ENCODE peak calls at places on chromosomes 7 and 10, in ten cellular contexts. P is B cell, B is IMR-90, C is kidney epithelial cell, W is astrocyte of the spinal cord, M is GM06990, Q is osteocyte, K is fibroblast of pulmonary artery, T is upper lobe of left lung, J is tibial nerve. L is an unnamed sample.
A peak's percentile ranks its signal among the peaks of the same experiment; 100 is the strongest.

GRCh38 chr7:96734343-96734742 is 24.7 kb upstream of the SEM1 start:
- DNase-seq in P (no peak), B (no peak), C (no peak), W (no peak), M (no peak), Q (no peak), K (no peak), T (no peak), J (no peak), L (no peak)

GRCh38 chr7:34844401-34844800 is 186.4 kb downstream of the NPSR1 start:
- DNase-seq in P (no peak), B (no peak), C (no peak), W (no peak), M (no peak), Q (no peak), K (no peak), T (no peak), J (no peak), L (no peak)

GRCh38 chr7:21461282-21461681 is 33.4 kb downstream of the SP4 start:
- DNase-seq in P (peak; percentile 5), B (no peak), C (no peak), W (no peak), M (peak; percentile 9), Q (no peak), K (no peak), T (no peak), J (no peak), L (no peak)

GRCh38 chr7:122485841-122486240 is 181.3 kb upstream of the FEZF1 start:
- DNase-seq in P (no peak), B (no peak), C (no peak), W (peak; percentile 65), M (no peak), Q (no peak), K (peak; percentile 49), T (no peak), J (no peak), L (no peak)

GRCh38 chr7:30308392-30308791 is 24.0 kb downstream of the ZNRF2 start:
- DNase-seq in P (no peak), B (peak; percentile 12), C (no peak), W (no peak), M (no peak), Q (no peak), K (no peak), T (no peak), J (no peak), L (no peak)

GRCh38 chr10:1368772-1369171 is 312.6 kb downstream of the WDR37 start:
- DNase-seq in P (peak; percentile 41), B (no peak), C (no peak), W (no peak), M (no peak), Q (peak; percentile 57), K (no peak), T (no peak), J (no peak), L (peak; percentile 66)

GRCh38 chr7:17779381-17779780 is 160.9 kb downstream of the SNX13 start:
- DNase-seq in P (no peak), B (no peak), C (no peak), W (no peak), M (no peak), Q (no peak), K (no peak), T (no peak), J (no peak), L (no peak)

GRCh38 chr10:55449981-55450380 is 649.0 kb upstream of the PCDH15 start:
- DNase-seq in P (no peak), B (no peak), C (no peak), W (no peak), M (no peak), Q (no peak), K (no peak), T (no peak), J (no peak), L (no peak)

GRCh38 chr10:130018253-130018652 is 54.2 kb upstream of the EBF3 start:
- DNase-seq in P (no peak), B (peak; percentile 63), C (no peak), W (peak; percentile 24), M (no peak), Q (no peak), K (peak; percentile 30), T (no peak), J (no peak), L (no peak)

GRCh38 chr7:84134169-84134568 is 60.4 kb downstream of the SEMA3A start:
- DNase-seq in P (no peak), B (no peak), C (no peak), W (no peak), M (no peak), Q (no peak), K (no peak), T (no peak), J (no peak), L (no peak)

GRCh38 chr7:78178319-78178718 is 379.7 kb downstream of the PHTF2 start:
- DNase-seq in P (no peak), B (peak; percentile 28), C (no peak), W (no peak), M (no peak), Q (no peak), K (peak; percentile 14), T (no peak), J (no peak), L (no peak)

GRCh38 chr7:155699180-155699579 is 54.7 kb downstream of the RBM33 start:
- DNase-seq in P (no peak), B (no peak), C (no peak), W (no peak), M (no peak), Q (no peak), K (no peak), T (no peak), J (no peak), L (no peak)

GRCh38 chr7:155698633-155699032 is 54.2 kb downstream of the RBM33 start:
- DNase-seq in P (no peak), B (no peak), C (no peak), W (no peak), M (no peak), Q (no peak), K (no peak), T (no peak), J (no peak), L (no peak)

GRCh38 chr7:155700847-155701246 is 56.4 kb downstream of the RBM33 start:
- DNase-seq in P (no peak), B (no peak), C (no peak), W (no peak), M (no peak), Q (no peak), K (no peak), T (no peak), J (no peak), L (no peak)

GRCh38 chr7:155702616-155703015 is 58.2 kb downstream of the RBM33 start:
- DNase-seq in P (no peak), B (peak; percentile 39), C (peak; percentile 9), W (no peak), M (no peak), Q (no peak), K (peak; percentile 8), T (no peak), J (no peak), L (no peak)

GRCh38 chr7:155701972-155702544 is 57.6 kb downstream of the RBM33 start:
- DNase-seq in P (no peak), B (no peak), C (no peak), W (peak; percentile 29), M (no peak), Q (no peak), K (peak; percentile 17), T (no peak), J (no peak), L (no peak)
- TF ChIP-seq CTCF in P (no peak), B (no peak), C (no peak), W (no peak), M (peak; percentile 21), Q (no peak), K (peak; percentile 14), T (no peak), J (no peak), L (no peak)

GRCh38 chr7:105594034-105594433 is 12.7 kb upstream of the EFCAB10 start:
- DNase-seq in P (no peak), B (no peak), C (no peak), W (no peak), M (no peak), Q (no peak), K (no peak), T (no peak), J (no peak), L (no peak)
- TF ChIP-seq CTCF in P (peak; percentile 12), B (no peak), C (no peak), W (no peak), M (no peak), Q (no peak), K (no peak), T (no peak), J (no peak), L (no peak)

GRCh38 chr10:35335133-35335532 is 1.2 kb upstream of the CCNY start:
- DNase-seq in P (no peak), B (peak; percentile 35), C (no peak), W (no peak), M (no peak), Q (no peak), K (no peak), T (no peak), J (no peak), L (no peak)

GRCh38 chr10:35335718-35336083 is 608 bp upstream of the CCNY start:
- DNase-seq in P (no peak), B (no peak), C (no peak), W (no peak), M (no peak), Q (no peak), K (no peak), T (no peak), J (no peak), L (no peak)

GRCh38 chr10:35336084-35336831 is at the start of gene CCNY:
- DNase-seq in P (peak; percentile 86), B (peak; percentile 56), C (no peak), W (peak; percentile 72), M (peak; percentile 84), Q (peak; percentile 87), K (peak; percentile 66), T (peak; percentile 81), J (peak; percentile 66), L (peak; percentile 87)

GRCh38 chr10:35339946-35340345 is 3.6 kb downstream of the CCNY start:
- DNase-seq in P (no peak), B (peak; percentile 39), C (no peak), W (no peak), M (peak; percentile 72), Q (no peak), K (no peak), T (no peak), J (no peak), L (no peak)

GRCh38 chr10:35336921-35337741 is 822 bp downstream of the CCNY start:
- DNase-seq in P (peak; percentile 44), B (no peak), C (no peak), W (no peak), M (peak; percentile 55), Q (no peak), K (no peak), T (peak; percentile 47), J (no peak), L (peak; percentile 45)
- TF ChIP-seq CTCF in P (no peak), B (no peak), C (no peak), W (no peak), M (no peak), Q (no peak), K (no peak), T (peak; percentile 45), J (no peak), L (no peak)

DNA sequence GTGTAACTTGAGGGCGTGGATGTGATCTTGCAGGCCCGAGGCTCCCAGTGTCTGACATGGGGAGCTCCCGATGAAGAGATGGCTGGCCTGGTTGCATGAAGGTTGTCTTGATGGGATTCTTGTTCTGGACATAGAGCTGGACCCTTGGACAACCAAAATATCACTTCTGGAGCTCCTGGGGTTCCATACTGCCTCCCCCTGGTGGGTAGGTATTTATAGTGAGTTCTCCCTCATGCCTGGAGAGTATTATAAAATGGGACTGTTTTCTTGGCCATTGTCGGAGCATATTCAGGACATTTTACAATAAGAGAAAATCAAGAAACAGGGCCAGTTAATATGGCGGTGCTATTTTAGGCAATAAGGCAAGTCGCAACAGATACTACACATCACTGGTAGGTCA is 32.6 kb upstream of the GIMAP8 start:
- DNase-seq in P (no peak), B (no peak), C (no peak), W (no peak), M (no peak), Q (no peak), K (no peak), T (no peak), J (no peak), L (no peak)
- TF ChIP-seq CTCF in P (no peak), B (peak; percentile 9), C (no peak), W (no peak), M (peak; percentile 31), Q (no peak), K (peak; percentile 7), T (no peak), J (no peak), L (no peak)

L was measured in GM10248.